ENCODE peak calls at places on chromosomes 6 and 20, in five cellular contexts. D is stomach, B is H1, A is A549, S is sigmoid colon. R is an unnamed sample.

GRCh38 chr6:66179363-66179762 is 472.3 kb upstream of the EYS start:
- DNase-seq in D (no peak), S (no peak), A (no peak), B (no peak), R (no peak)

GRCh38 chr20:25278636-25279361 is 30.9 kb downstream of the PYGB start:
- DNase-seq in D (peak; percentile 21), S (peak; percentile 62), A (no peak), B (no peak), R (peak; percentile 23)

GRCh38 chr6:125952764-125953501 is 3.6 kb upstream of the HINT3 start:
- DNase-seq in D (no peak), S (no peak), A (no peak), B (no peak), R (no peak)

GRCh38 chr6:34521463-34522288 is 34.5 kb downstream of the SPDEF start:
- DNase-seq in D (no peak), S (no peak), A (no peak), B (no peak), R (no peak)

GRCh38 chr6:113184736-113185135 is 672.4 kb upstream of the MARCKS start:
- DNase-seq in S (peak; percentile 65), A (no peak), D (no peak), B (no peak), R (no peak)

GRCh38 chr6:6975395-6976111 is 132.2 kb upstream of the RREB1 start:
- DNase-seq in B (no peak), S (no peak), A (no peak), D (no peak), R (no peak)

GRCh38 chr20:33349493-33349892 is 51.8 kb downstream of the CDK5RAP1 start:
- DNase-seq in B (no peak), D (no peak), S (no peak), A (no peak), R (no peak)

GRCh38 chr20:64038252-64038578 is 2.2 kb downstream of the C20orf204 start:
- DNase-seq in B (no peak), S (no peak), A (no peak), D (no peak), R (no peak)

GRCh38 chr6:3090013-3090412 is 21.7 kb downstream of the RIPK1 start:
- DNase-seq in D (no peak), B (no peak), A (no peak), S (no peak), R (no peak)

GRCh38 chr6:95364016-95364604 is 213.2 kb upstream of the MANEA start:
- DNase-seq in B (no peak), D (no peak), A (peak; percentile 3), S (no peak), R (no peak)

GRCh38 chr20:18879262-18879661 is 65.7 kb downstream of the SCP2D1 start:
- DNase-seq in S (no peak), A (no peak), B (no peak), D (peak; percentile 33), R (no peak)

GRCh38 chr6:109008537-109008950 is 86.1 kb downstream of the SESN1 start:
- DNase-seq in A (no peak), B (no peak), D (no peak), S (no peak), R (no peak)

GRCh38 chr20:19932170-19932667 is 84.9 kb upstream of the NAA20 start:
- DNase-seq in A (no peak), D (no peak), S (peak; percentile 84), B (no peak), R (no peak)

GRCh38 chr6:166172546-166172945 is 4.9 kb upstream of the TBXT start:
- DNase-seq in D (no peak), A (no peak), B (no peak), S (no peak), R (no peak)

GRCh38 chr6:4350571-4351505 is 215.5 kb upstream of the ECI2 start:
- DNase-seq in S (no peak), B (no peak), D (no peak), A (no peak), R (peak; percentile 27)

GRCh38 chr6:117338567-117338966 is 73.2 kb downstream of the VGLL2 start:
- DNase-seq in S (no peak), D (no peak), B (no peak), A (no peak), R (no peak)

GRCh38 chr6:41736207-41736710 is 851 bp upstream of the TFEB start:
- DNase-seq in D (peak; percentile 57), S (no peak), B (no peak), A (no peak), R (no peak)

GRCh38 chr20:43915209-43916072 is 789 bp downstream of the TOX2 start:
- DNase-seq in S (no peak), D (no peak), B (no peak), A (no peak), R (no peak)

DNA sequence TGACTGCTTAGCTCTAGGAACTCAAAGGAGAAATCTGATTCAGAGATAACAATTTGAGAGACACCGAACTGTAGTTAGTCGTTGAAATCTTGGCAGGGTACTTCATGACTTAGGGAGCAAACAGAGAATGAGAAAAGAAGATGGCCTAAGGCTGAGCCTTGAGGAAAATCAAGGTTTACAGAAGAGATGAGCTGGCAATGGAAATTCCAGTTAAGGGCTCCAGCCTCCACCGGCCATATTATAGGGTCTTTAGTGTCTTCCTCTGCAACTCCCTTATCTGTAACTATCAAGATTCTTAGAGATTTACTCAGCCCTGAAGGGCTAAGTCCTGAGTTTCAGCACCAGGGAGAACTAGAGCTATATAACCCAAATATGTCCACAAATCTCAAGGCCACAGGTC is 26.6 kb downstream of the KCNK17 start:
- DNase-seq in A (no peak), D (no peak), S (no peak), B (no peak), R (no peak)
- TF ChIP-seq POLR2A in A (no peak), D (no peak), S (no peak), B (no peak), R (no peak)

DNA sequence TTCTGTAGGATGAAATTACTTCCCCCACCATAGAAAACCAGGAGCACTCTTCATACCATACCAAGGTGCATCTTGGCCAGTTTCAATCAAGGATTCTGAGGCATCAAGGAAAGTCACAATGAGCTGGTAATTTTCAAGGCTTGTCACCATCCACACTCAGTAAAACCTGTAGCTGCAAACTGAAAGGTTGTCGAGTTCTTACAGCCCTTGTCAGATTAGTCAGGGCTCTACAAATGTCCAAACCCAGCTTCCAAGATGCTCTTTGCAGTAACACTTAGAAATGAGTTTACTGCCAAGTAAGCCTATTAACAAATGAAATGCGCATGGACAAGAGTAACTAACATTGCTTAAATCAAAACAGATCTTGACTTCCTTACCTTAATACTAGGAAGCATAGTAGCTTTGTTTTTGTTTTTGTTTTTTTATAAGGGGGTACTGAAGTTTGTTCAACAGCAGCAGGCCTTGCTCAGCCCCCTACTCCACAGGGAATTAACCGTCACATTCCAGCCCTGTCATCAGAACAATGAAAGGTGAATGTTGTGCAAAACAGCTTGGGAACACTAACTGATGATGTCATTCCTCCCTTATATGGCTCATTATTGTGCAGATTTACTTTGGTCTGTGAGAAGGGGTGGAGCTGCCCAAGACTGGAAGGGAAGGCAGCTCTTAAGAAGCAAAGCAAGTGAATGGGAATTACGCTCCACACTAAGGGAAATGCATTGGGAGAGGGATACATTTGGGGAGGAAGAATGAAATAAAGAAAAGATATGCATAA is 49.9 kb upstream of the TMEM30A start:
- DNase-seq in D (no peak), S (no peak), B (peak; percentile 82), A (no peak), R (no peak)
- TF ChIP-seq EP300 in D (no peak), S (no peak), B (peak; percentile 99), A (no peak), R (no peak)

GRCh38 chr6:163579111-163579879 is 164.8 kb downstream of the QKI start:
- DNase-seq in A (no peak), S (no peak), D (no peak), B (no peak), R (no peak)
- TF ChIP-seq POLR2A in A (no peak), S (no peak), D (no peak), B (no peak), R (no peak)

GRCh38 chr20:40339661-40340449 is 349.2 kb downstream of the MAFB start:
- DNase-seq in S (peak; percentile 78), B (no peak), D (no peak), A (no peak), R (no peak)
- TF ChIP-seq EP300 in S (no peak), B (no peak), D (no peak), A (no peak), R (no peak)

GRCh38 chr6:13810688-13811446 is 3.5 kb downstream of the MCUR1 start:
- DNase-seq in S (no peak), B (no peak), D (no peak), A (no peak), R (no peak)
- TF ChIP-seq POLR2A in S (no peak), B (no peak), D (no peak), A (no peak), R (no peak)

GRCh38 chr20:11792229-11792953 is 125.3 kb upstream of the BTBD3 start:
- DNase-seq in S (no peak), D (no peak), A (no peak), B (no peak), R (no peak)

GRCh38 chr20:11794525-11794924 is 123.2 kb upstream of the BTBD3 start:
- DNase-seq in S (no peak), B (no peak), D (no peak), A (no peak), R (no peak)

GRCh38 chr20:11791316-11792228 is 126.1 kb upstream of the BTBD3 start:
- DNase-seq in A (no peak), S (no peak), B (no peak), D (no peak), R (no peak)

GRCh38 chr20:11786108-11786507 is 131.6 kb upstream of the BTBD3 start:
- DNase-seq in S (no peak), A (no peak), B (no peak), D (no peak), R (no peak)

GRCh38 chr20:11790047-11790446 is 127.6 kb upstream of the BTBD3 start:
- DNase-seq in S (no peak), A (no peak), D (no peak), B (no peak), R (no peak)
- TF ChIP-seq EP300 in S (no peak), A (no peak), D (no peak), B (no peak), R (no peak)

DNA sequence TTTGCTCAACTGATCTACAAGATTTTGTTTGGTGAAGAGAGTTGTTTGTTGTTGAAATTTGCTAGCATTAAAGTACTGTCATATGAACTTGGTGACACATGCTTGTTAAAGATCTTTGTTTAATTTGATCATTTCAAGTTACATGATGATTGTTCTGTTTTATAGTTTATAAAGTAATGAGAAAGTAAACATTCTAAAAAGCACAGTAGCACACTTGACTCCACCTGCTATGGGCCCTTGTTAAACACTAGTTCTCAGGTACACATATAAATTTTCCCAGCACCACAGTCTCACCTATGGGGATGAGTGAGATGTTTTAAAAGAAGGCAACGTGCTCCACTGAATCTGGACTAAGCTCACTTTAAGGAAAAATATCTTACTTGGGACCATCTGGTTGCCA is 14.1 kb downstream of the MCHR2 start:
- DNase-seq in A (no peak), D (no peak), S (no peak), B (no peak), R (no peak)
- TF ChIP-seq POLR2A in A (no peak), D (no peak), S (no peak), B (no peak), R (no peak)